ENCODE peak calls at places on chromosomes 4 and X, in nine cellular contexts. U is astrocyte of the spinal cord, J is foreskin fibroblast, Z is tibial nerve, K is endothelial cell, Q is dorsolateral prefrontal cortex, T is mucosa of descending colon, W is nephron progenitor cell, O is AG04450. R is an unnamed sample.

GRCh38 chr4:73816814-73817213 is 19.7 kb upstream of the CXCL6 start:
- DNase-seq in U (peak), J (peak), Z (peak), K (no peak), Q (no peak), T (no peak), W (no peak), O (peak), R (no peak)

GRCh38 chr4:82360298-82361177 is 13.3 kb downstream of the HNRNPD start:
- DNase-seq in U (peak), J (peak), Z (peak), K (peak), Q (no peak), T (no peak), W (no peak), O (no peak), R (no peak)

GRCh38 chr4:72888331-72888730 is 181.2 kb downstream of the COX18 start:
- DNase-seq in U (no peak), J (no peak), Z (no peak), K (no peak), Q (no peak), T (no peak), W (no peak), O (no peak), R (no peak)

GRCh38 chrX:18574591-18574990 is 97.3 kb downstream of the RS1 start:
- DNase-seq in U (peak), J (peak), Z (peak), K (no peak), Q (no peak), T (no peak), W (no peak), O (peak), R (no peak)

GRCh38 chr4:133565379-133565778 is 416.3 kb downstream of the PCDH10 start:
- DNase-seq in U (peak), J (no peak), Z (no peak), K (no peak), Q (no peak), T (no peak), W (no peak), O (no peak), R (no peak)

GRCh38 chrX:121641560-121641959 is 594.1 kb downstream of the GLUD2 start:
- DNase-seq in U (peak), J (peak), Z (no peak), K (no peak), Q (no peak), T (no peak), W (no peak), O (no peak), R (no peak)

GRCh38 chrX:1281511-1281910 is 12.9 kb downstream of the CSF2RA start:
- DNase-seq in U (no peak), J (no peak), Z (no peak), K (no peak), Q (no peak), T (no peak), W (no peak), O (no peak), R (no peak)

GRCh38 chr4:153099391-153100140 is 104.7 kb upstream of the TRIM2 start:
- DNase-seq in U (no peak), J (no peak), Z (no peak), K (no peak), Q (no peak), T (no peak), W (no peak), O (no peak), R (no peak)

GRCh38 chr4:158172558-158173258 is at the start of gene GASK1B:
- DNase-seq in U (peak), J (peak), Z (peak), K (peak), Q (no peak), T (peak), W (peak), O (peak), R (no peak)

GRCh38 chr4:76856183-76856969 is 41.6 kb downstream of the SOWAHB start:
- DNase-seq in U (peak), J (peak), Z (no peak), K (no peak), Q (no peak), T (peak), W (peak), O (peak), R (no peak)

GRCh38 chrX:43559643-43560042 is 96.5 kb upstream of the MAOA start:
- DNase-seq in U (peak), J (peak), Z (peak), K (peak), Q (no peak), T (peak), W (peak), O (no peak), R (peak)

GRCh38 chr4:175772170-175772685 is 39.8 kb downstream of the GPM6A start:
- DNase-seq in U (no peak), J (no peak), Z (no peak), K (no peak), Q (no peak), T (no peak), W (no peak), O (no peak), R (no peak)

GRCh38 chrX:10414872-10415703 is 205.3 kb downstream of the MID1 start:
- DNase-seq in U (peak), J (peak), Z (no peak), K (no peak), Q (no peak), T (no peak), W (no peak), O (no peak), R (no peak)

GRCh38 chrX:118520206-118520857 is 24.7 kb downstream of the DOCK11 start:
- DNase-seq in U (peak), J (peak), Z (no peak), K (no peak), Q (no peak), T (no peak), W (no peak), O (peak), R (no peak)

GRCh38 chr4:98677799-98678198 is 19.4 kb upstream of the TSPAN5 start:
- DNase-seq in U (no peak), J (peak), Z (no peak), K (no peak), Q (no peak), T (no peak), W (no peak), O (no peak), R (no peak)

GRCh38 chr4:102600689-102601088 is 99.5 kb downstream of the NFKB1 start:
- DNase-seq in U (no peak), J (no peak), Z (no peak), K (no peak), Q (no peak), T (no peak), W (no peak), O (no peak), R (no peak)

GRCh38 chr4:80252953-80253352 is 13.5 kb upstream of the FGF5 start:
- DNase-seq in U (no peak), J (no peak), Z (no peak), K (no peak), Q (no peak), T (no peak), W (no peak), O (no peak), R (no peak)

GRCh38 chr4:141220271-141220654 is 432 bp upstream of the ZNF330 start:
- DNase-seq in U (no peak), J (no peak), Z (no peak), K (no peak), Q (no peak), T (peak), W (no peak), O (no peak), R (no peak)

GRCh38 chrX:18039023-18039422 is 177.9 kb upstream of the RAI2 start:
- DNase-seq in U (no peak), J (no peak), Z (no peak), K (no peak), Q (no peak), T (no peak), W (no peak), O (no peak), R (no peak)

GRCh38 chr4:78776031-78776728 is at the start of gene BMP2K:
- DNase-seq in U (peak), J (peak), Z (peak), K (peak), Q (peak), T (peak), W (peak), O (no peak), R (peak)

GRCh38 chr4:1321946-1322650 is 24.9 kb upstream of the UVSSA start:
- DNase-seq in U (no peak), J (no peak), Z (no peak), K (no peak), Q (no peak), T (peak), W (no peak), O (no peak), R (no peak)

GRCh38 chrX:140744085-140744484 is 34.5 kb downstream of the LINC00632 start:
- DNase-seq in U (peak), J (no peak), Z (no peak), K (no peak), Q (no peak), T (no peak), W (no peak), O (no peak), R (no peak)

GRCh38 chr4:141763373-141763772 is 127.0 kb downstream of the IL15 start:
- DNase-seq in U (no peak), J (no peak), Z (no peak), K (no peak), Q (no peak), T (no peak), W (no peak), O (no peak), R (no peak)

GRCh38 chrX:49784747-49785280 is 44.3 kb upstream of the PAGE4 start:
- DNase-seq in U (no peak), J (no peak), Z (no peak), K (no peak), Q (no peak), T (no peak), W (no peak), O (no peak), R (no peak)
- TF ChIP-seq CTCF in U (no peak), J (no peak), Z (no peak), K (no peak), Q (no peak), T (no peak), W (no peak), O (no peak), R (no peak)

GRCh38 chr4:111281219-111281618 is 658.3 kb upstream of the PITX2 start:
- DNase-seq in U (no peak), J (no peak), Z (no peak), K (no peak), Q (no peak), T (no peak), W (no peak), O (no peak), R (no peak)

GRCh38 chr4:111282035-111282434 is 659.2 kb upstream of the PITX2 start:
- DNase-seq in U (no peak), J (no peak), Z (no peak), K (no peak), Q (no peak), T (no peak), W (no peak), O (no peak), R (no peak)

DNA sequence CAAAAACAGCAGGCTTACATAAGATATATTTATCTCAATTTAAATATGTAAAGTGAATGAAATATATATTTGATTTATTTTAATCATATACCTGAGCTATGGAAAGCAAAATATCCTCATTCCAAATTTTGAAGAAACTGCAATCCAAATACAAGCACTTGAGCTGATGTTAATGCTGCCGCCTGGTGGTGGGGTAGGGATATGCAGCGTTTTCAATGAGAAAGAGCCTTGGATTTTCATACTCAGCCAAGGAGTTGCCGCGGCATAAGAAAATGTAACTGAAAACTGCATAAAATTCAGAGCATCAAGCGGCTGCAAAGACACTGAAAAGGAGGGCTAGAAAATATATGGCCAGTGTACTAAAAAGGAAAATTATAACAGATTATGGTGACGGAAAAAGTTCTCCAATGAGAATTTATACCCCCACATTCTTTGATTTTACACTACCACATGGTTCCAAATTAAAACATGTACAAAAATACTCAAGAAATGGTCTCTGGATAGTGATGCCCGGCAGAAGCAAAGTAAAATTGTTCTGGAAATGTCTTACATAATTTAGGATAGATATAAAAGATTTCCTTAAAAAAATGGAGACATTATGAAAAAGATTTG is 660.3 kb upstream of the PITX2 start:
- DNase-seq in U (peak), J (peak), Z (peak), K (peak), Q (peak), T (peak), W (peak), O (peak), R (peak)
- TF ChIP-seq CTCF in U (peak), J (peak), Z (peak), K (peak), Q (peak), T (peak), W (peak), O (peak), R (peak)

DNA sequence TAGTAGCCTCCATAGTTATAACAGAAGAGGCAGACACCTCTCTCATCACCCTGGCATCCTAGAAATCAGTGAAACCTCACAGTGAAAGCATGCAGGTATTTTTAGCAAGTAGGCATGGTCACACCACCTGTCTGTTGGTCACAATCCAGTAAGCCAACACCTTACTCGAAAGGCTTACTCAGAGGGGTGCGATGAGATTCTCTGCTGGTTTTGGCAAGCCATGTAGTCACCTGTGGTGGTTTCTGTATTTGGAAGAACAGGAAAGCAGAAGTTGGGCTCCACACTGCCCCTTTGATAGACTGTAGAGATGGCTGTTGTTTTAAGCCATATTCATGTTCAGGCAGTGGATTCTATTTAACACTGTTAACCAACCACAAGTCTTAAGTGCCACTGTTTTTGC is 134.7 kb downstream of the DCLK2 start:
- DNase-seq in U (no peak), J (no peak), Z (no peak), K (no peak), Q (no peak), T (no peak), W (no peak), O (no peak), R (no peak)
- TF ChIP-seq CTCF in U (no peak), J (no peak), Z (no peak), K (no peak), Q (no peak), T (no peak), W (no peak), O (no peak), R (no peak)

DNA sequence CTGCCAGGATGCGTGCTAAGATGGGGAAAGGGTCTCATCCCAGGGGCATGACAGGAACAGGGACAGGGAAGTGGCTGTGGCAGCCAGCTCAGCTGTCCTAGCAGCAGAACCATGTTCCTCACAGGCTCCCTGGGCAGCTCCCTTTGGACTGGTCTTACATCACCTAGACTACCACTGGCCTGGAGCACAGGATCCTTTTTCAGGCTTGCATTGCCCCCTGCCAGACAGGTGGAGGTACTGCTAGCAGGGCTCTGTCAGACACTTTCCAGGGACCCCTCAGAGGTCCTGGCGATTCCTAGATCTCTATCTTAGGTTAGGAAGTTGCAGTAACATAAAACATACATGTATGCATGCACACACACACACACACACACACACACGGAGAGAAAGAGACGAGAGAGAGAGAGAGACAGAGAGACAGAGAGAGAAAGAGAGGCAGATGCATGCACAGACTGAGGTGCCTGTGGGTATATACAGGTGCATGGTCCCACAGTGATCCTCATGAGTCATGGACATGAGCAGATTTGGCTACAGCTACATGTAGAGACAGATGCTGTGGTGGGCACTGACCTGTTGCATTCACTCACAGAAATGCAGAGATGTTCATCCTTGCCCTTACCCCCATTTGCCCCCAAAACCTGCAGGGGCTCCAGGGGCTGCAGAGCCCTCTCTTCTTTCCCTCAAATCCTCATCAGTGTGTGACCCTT is 63.6 kb downstream of the STARD8 start:
- DNase-seq in U (peak), J (peak), Z (peak), K (no peak), Q (no peak), T (no peak), W (peak), O (no peak), R (peak)
- TF ChIP-seq CTCF in U (peak), J (peak), Z (peak), K (no peak), Q (peak), T (no peak), W (peak), O (peak), R (peak)

GRCh38 chr4:67332627-67333026 is 212.7 kb downstream of the CENPC start:
- DNase-seq in U (no peak), J (no peak), Z (no peak), K (peak), Q (no peak), T (no peak), W (peak), O (no peak), R (no peak)
- TF ChIP-seq CTCF in U (peak), J (peak), Z (no peak), K (peak), Q (no peak), T (no peak), W (peak), O (peak), R (peak)

DNA sequence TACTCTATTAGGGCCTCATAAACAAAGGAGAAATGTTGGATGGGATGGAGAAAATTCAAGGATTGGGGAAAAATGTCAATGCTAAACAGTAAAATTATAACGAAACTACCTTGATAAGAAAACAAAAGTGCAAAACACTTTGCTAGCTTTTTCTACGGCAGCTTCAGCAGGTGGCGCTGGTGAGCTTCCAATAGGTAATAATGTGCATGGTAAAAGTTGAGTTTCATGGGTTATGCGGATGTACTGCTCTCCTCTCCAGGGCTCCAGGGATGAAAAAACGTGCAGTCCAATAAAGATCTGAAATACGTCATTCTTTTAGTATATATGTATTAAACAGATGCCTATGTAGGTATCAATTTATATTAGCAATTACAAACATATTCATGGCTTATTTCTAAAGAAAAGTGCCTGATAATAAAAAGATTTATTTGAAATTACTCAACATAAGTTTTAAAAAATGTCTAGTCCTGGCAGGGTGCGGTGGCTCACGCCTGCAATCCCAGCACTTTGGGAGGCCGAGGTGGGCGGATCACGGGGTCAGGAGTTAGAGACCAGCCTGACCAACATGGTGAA is 239.6 kb downstream of the GRXCR1 start:
- DNase-seq in U (peak), J (peak), Z (no peak), K (peak), Q (peak), T (peak), W (peak), O (peak), R (peak)
- TF ChIP-seq CTCF in U (peak), J (peak), Z (peak), K (peak), Q (peak), T (peak), W (peak), O (peak), R (peak)

GRCh38 chrX:17007134-17007768 is 60.8 kb downstream of the REPS2 start:
- DNase-seq in U (peak), J (peak), Z (no peak), K (no peak), Q (no peak), T (no peak), W (peak), O (no peak), R (no peak)
- TF ChIP-seq CTCF in U (peak), J (peak), Z (no peak), K (no peak), Q (no peak), T (no peak), W (peak), O (peak), R (peak)